ENCODE peak calls at places on chromosomes 16 and 17, in ten cellular contexts. U, Q, M, X, C, G, P, W, R and D are unnamed samples.

GRCh38 chr17:142102-142661 is 4.8 kb downstream of the SCGB1C2 start:
- DNase-seq in U (peak), Q (peak), M (peak), X (peak), C (no peak), G (peak), P (no peak), W (peak), R (no peak), D (no peak)

GRCh38 chr17:71180801-71181385 is 939.9 kb upstream of the SOX9 start:
- DNase-seq in U (peak), Q (no peak), M (no peak), X (peak), C (no peak), G (peak), P (no peak), W (peak), R (peak), D (no peak)

GRCh38 chr17:78572277-78573205 is 4.7 kb downstream of the DNAH17 start:
- DNase-seq in U (no peak), Q (no peak), M (no peak), X (no peak), C (no peak), G (peak), P (peak), W (no peak), R (no peak), D (no peak)

GRCh38 chr16:280552-280951 is at the start of gene ARHGDIG:
- DNase-seq in U (peak), Q (no peak), M (no peak), X (no peak), C (no peak), G (peak), P (peak), W (peak), R (no peak), D (no peak)

GRCh38 chr16:76278976-76279375 is 1.8 kb downstream of the CNTNAP4 start:
- DNase-seq in U (no peak), Q (no peak), M (no peak), X (peak), C (no peak), G (peak), P (peak), W (no peak), R (peak), D (peak)

GRCh38 chr16:3584412-3584811 is 7.2 kb upstream of the NLRC3 start:
- DNase-seq in U (no peak), Q (no peak), M (no peak), X (no peak), C (no peak), G (no peak), P (no peak), W (no peak), R (no peak), D (no peak)

GRCh38 chr17:41579484-41580243 is 7.0 kb downstream of the KRT14 start:
- DNase-seq in U (peak), Q (peak), M (peak), X (peak), C (peak), G (peak), P (peak), W (peak), R (peak), D (peak)

GRCh38 chr16:64311241-64311640 is 810.6 kb downstream of the CDH11 start:
- DNase-seq in U (peak), Q (no peak), M (no peak), X (no peak), C (no peak), G (no peak), P (no peak), W (no peak), R (no peak), D (no peak)

GRCh38 chr16:57600952-57601580 is 27.4 kb upstream of the ADGRG1 start:
- DNase-seq in U (no peak), Q (no peak), M (no peak), X (no peak), C (no peak), G (no peak), P (no peak), W (no peak), R (no peak), D (no peak)

GRCh38 chr17:57783338-57783742 is 38.2 kb upstream of the CCDC182 start:
- DNase-seq in U (peak), Q (peak), M (peak), X (peak), C (peak), G (peak), P (peak), W (peak), R (peak), D (peak)